ENCODE peak calls at places on chromosomes 11 and 22, in six cellular contexts. S is heart left ventricle, E is tibial nerve, A is HFF-Myc, U is GM12878, I is lower lobe of right lung. Z is an unnamed sample.

GRCh38 chr11:122796128-122796717 is 42.1 kb upstream of the CRTAM start:
- DNase-seq in U (no peak), I (peak), A (no peak), E (peak), S (no peak), Z (no peak)

GRCh38 chr11:14342906-14343305 is 16.1 kb downstream of the RRAS2 start:
- DNase-seq in U (no peak), A (peak), S (no peak), E (no peak), I (no peak), Z (no peak)

GRCh38 chr11:100340416-100341323 is 346.4 kb upstream of the ARHGAP42 start:
- DNase-seq in S (no peak), E (no peak), A (no peak), U (no peak), I (no peak), Z (no peak)

GRCh38 chr22:46538816-46539163 is 1.4 kb upstream of the CELSR1 start:
- DNase-seq in S (no peak), U (no peak), I (no peak), A (no peak), E (no peak), Z (no peak)

GRCh38 chr11:47564933-47565339 is 463 bp upstream of the PTPMT1 start:
- DNase-seq in I (no peak), S (no peak), U (no peak), E (no peak), A (no peak), Z (no peak)

GRCh38 chr11:106088896-106089295 is 11.4 kb downstream of the AASDHPPT start:
- DNase-seq in A (no peak), E (no peak), I (no peak), U (no peak), S (no peak), Z (no peak)

GRCh38 chr22:30795118-30795517 is 100.4 kb downstream of the OSBP2 start:
- DNase-seq in U (no peak), E (no peak), A (no peak), I (no peak), S (no peak), Z (no peak)

GRCh38 chr22:32815059-32815458 is 13.6 kb downstream of the TIMP3 start:
- DNase-seq in E (no peak), I (no peak), U (no peak), A (no peak), S (no peak), Z (no peak)

GRCh38 chr11:8956860-8957259 is 7.4 kb downstream of the TMEM9B start:
- DNase-seq in I (no peak), S (no peak), E (no peak), U (no peak), A (no peak), Z (no peak)

GRCh38 chr22:26534166-26534855 is 22.0 kb upstream of the TFIP11 start:
- DNase-seq in S (no peak), E (no peak), I (no peak), U (no peak), A (no peak), Z (no peak)

GRCh38 chr22:26536762-26537134 is 24.5 kb upstream of the TFIP11 start:
- DNase-seq in S (no peak), E (no peak), U (no peak), I (no peak), A (no peak), Z (no peak)

GRCh38 chr22:26535499-26535898 is 23.2 kb upstream of the TFIP11 start:
- DNase-seq in S (no peak), U (no peak), E (no peak), A (no peak), I (no peak), Z (no peak)

GRCh38 chr22:26534874-26535470 is 22.7 kb upstream of the TFIP11 start:
- DNase-seq in U (no peak), S (no peak), I (no peak), E (no peak), A (no peak), Z (no peak)

DNA sequence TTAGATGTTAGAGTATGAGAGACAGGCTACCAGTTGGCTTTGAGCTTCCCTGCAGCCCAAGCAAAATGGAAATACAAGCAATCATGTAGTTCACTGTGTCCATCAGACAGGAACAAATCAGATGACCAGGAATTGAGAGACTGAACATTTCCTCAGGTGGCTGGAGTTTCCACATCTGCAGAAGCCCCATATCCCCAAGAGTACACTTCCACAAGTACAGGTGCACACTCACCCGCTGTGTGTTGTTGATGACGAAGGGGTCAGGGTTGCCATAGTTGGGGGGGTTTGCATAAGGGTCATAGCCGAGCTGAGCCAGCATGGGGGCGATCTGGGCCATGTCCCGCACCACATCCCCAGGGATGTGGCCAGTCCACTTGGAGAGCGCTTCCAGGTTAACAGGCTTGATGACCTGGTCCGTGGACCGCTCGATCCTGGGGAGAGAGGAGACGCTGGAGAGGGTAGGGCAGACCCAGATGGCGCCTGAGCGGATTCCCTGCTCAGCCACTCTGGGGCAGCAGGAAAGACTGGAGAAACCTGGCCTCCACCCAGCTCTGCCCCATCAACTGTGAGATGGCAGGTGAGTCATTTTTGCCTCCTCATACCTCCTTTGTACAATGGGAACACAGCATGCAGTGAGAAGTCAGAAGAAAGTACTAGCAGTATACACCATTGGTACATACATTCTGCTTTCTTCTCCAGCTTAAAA is 23.9 kb upstream of the TFIP11 start:
- DNase-seq in A (no peak), U (no peak), I (no peak), E (no peak), S (no peak), Z (no peak)
- TF ChIP-seq CTCF in A (no peak), U (no peak), I (no peak), E (no peak), S (no peak), Z (no peak)

DNA sequence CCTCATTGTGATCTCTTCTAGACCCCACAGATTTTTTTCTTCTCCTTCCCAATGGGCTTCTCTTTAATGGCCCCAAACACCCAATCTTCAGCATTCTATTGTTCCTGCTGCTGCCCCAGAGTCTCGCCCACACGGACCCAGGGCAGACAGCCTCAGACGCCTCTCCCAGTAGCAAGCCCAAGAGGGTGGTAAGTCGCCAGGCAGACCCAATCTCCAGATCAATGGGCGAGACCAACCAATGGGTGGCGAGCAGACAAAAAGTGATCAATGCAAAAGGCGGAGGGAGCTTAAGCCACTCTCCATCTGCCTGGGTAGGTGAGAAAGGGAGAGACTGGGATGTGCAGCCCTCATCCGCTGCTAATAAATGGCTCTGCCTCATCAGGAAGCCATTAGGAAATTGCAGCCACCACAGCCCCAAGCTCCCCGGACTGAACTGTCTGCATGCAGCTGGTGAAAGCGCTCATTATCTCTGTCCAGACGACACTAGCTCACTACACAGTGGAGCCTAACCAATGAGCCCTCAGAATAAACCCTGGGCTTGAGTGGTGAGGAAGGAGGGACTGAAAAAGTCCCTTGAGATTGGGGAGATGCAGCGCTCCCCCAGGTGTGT is 81.8 kb downstream of the ETS1 start:
- DNase-seq in I (no peak), A (no peak), U (no peak), S (no peak), E (no peak), Z (no peak)
- H3K4me3 ChIP-seq in I (no peak), A (no peak), U (no peak), S (no peak), E (no peak), Z (no peak)

DNA sequence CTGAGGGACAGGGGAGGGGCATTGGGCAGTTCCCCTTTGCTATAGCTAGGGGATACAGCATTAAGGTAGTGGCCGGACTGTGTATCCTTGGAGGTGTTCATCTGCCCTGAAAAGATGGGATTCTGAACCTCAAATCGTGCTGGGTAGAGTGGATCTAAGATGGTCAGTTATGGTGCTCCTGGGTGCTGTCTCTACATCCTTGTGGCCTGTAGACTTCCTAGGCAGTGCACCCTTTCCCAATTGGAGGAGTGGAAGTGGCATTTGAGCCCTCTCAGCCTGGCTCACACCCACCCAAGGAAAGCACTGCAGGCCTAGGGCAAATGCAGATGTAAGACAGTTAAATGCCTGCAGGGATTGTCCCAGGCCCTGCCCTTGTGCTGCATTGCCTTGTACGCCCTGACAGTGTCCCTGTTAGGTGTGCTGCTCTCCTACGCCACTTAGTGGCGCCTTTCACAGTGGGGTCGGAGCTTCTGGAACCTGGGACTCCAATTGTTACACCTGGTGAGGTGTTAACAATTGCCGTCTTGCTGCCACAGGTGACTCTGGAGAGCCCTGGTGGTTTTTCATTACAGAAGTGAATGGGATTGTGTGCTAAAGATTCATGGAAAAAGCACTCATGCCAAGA is 35.0 kb downstream of the PPFIBP2 start:
- DNase-seq in A (no peak), S (no peak), I (no peak), U (no peak), E (no peak), Z (no peak)
- TF ChIP-seq CTCF in A (peak), S (peak), I (peak), U (peak), E (no peak), Z (peak)

GRCh38 chr22:36171941-36172340 is 11.4 kb upstream of the APOL3 start:
- DNase-seq in U (no peak), I (no peak), S (no peak), A (no peak), E (no peak), Z (no peak)
- H3K4me3 ChIP-seq in U (no peak), I (no peak), S (no peak), A (no peak), E (no peak), Z (no peak)

DNA sequence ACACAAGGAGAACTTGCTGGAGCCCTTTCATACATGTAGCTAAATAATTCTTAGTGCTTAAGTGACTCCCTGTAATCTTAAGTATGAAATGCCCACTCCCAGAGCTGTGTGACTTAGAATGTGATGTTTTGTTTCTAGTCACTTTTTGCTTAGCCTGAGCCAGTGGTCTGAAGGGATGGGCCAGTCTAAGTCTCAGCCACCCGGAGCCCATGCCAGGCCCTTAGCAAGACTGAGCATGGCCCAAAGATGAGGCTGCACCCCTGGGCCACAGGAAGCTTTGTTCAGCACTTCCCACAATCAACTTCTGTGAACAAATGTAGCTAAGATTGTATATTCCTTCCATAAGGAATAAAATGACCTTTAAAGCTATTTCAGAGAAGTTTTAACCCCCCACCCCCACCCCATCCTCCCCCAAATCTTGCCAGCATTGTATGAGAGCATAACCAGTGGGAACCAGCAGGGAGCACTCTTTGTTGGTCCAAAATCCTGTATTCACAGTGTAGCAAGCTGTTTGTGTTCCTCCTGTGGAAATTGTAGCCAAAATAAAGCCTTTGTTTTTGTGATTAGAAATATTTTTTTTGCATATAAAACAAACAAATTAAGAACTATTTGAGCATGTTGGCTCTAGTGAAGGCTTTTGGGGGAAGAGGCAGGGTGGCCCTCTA is 73.8 kb upstream of the GAL start:
- DNase-seq in A (no peak), U (no peak), E (no peak), S (no peak), I (no peak), Z (no peak)
- TF ChIP-seq CTCF in A (peak), U (peak), E (peak), S (peak), I (no peak), Z (peak)

DNA sequence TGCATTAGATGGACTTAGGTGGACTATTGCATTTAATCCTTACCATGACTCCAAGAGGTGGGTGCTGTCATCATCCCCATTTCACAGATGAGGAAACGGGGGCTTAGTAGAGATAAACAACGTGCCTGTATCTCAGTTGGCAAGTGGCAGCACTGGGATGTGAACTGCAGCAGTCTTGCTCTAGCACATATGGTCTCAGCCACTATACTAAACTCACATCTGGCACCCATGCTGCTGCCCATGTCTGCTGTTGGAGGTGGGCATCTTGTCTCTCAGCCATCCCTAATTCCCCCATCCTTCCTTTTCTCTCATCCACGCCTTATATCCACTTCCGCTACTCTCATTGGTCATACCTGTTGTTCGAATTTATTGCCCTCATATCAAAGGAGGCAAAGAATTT is 3.9 kb downstream of the PRG3 start:
- DNase-seq in U (no peak), I (no peak), E (no peak), A (peak), S (no peak), Z (no peak)
- H3K4me3 ChIP-seq in U (no peak), I (no peak), E (no peak), A (no peak), S (no peak), Z (no peak)

GRCh38 chr22:29110946-29111345 is 38.1 kb downstream of the KREMEN1 start:
- DNase-seq in E (no peak), U (no peak), A (no peak), I (no peak), S (no peak), Z (no peak)

GRCh38 chr22:29112680-29113079 is 39.8 kb downstream of the KREMEN1 start:
- DNase-seq in S (no peak), U (no peak), A (no peak), E (no peak), I (no peak), Z (no peak)

GRCh38 chr22:29113329-29113728 is 40.5 kb downstream of the KREMEN1 start:
- DNase-seq in A (no peak), I (no peak), E (no peak), S (no peak), U (no peak), Z (no peak)

GRCh38 chr22:29109853-29110252 is 37.0 kb downstream of the KREMEN1 start:
- DNase-seq in A (no peak), S (no peak), I (no peak), U (no peak), E (no peak), Z (no peak)

GRCh38 chr22:29112102-29112501 is 39.3 kb downstream of the KREMEN1 start:
- DNase-seq in I (no peak), U (no peak), E (no peak), S (no peak), A (no peak), Z (no peak)
- TF ChIP-seq CTCF in I (no peak), U (peak), E (no peak), S (no peak), A (no peak), Z (no peak)

Z was measured in LNCaP clone FGC.